ENCODE peak calls at places on chromosomes 16 and 17, in four cellular contexts. One of them, this sample, is unnamed.
A peak's percentile ranks its signal among the peaks of the same experiment; 100 is the strongest.

GRCh38 chr16:1909661-1910231 is 8.5 kb downstream of the HS3ST6 start:
- DNase-seq in HepG2: no peak
- DNase-seq in K562: peak; percentile 58
- DNase-seq in HCT116: no peak
- DNase-seq in this sample: no peak

GRCh38 chr16:50839920-50840729 is 98.2 kb downstream of the CYLD start:
- DNase-seq in HepG2: no peak
- DNase-seq in K562: no peak
- DNase-seq in HCT116: no peak
- DNase-seq in this sample: no peak

GRCh38 chr17:59431606-59432005 is 100.2 kb downstream of the YPEL2 start:
- DNase-seq in HepG2: no peak
- DNase-seq in HCT116: no peak
- DNase-seq in K562: no peak
- DNase-seq in this sample: no peak

GRCh38 chr17:82888583-82889495 is 49.0 kb upstream of the ZNF750 start:
- DNase-seq in HepG2: peak; percentile 20
- DNase-seq in HCT116: no peak
- DNase-seq in K562: no peak
- DNase-seq in this sample: no peak

GRCh38 chr17:50157891-50158290 is 7.4 kb upstream of the PPP1R9B start:
- DNase-seq in HepG2: no peak
- DNase-seq in HCT116: no peak
- DNase-seq in K562: no peak
- DNase-seq in this sample: no peak

GRCh38 chr17:66468241-66469087 is 166.1 kb downstream of the PRKCA start:
- DNase-seq in HepG2: peak; percentile 27
- DNase-seq in K562: peak; percentile 69
- DNase-seq in HCT116: no peak
- DNase-seq in this sample: no peak

GRCh38 chr16:46911038-46911437 is 26.9 kb downstream of the GPT2 start:
- DNase-seq in HepG2: no peak
- DNase-seq in HCT116: no peak
- DNase-seq in K562: no peak
- DNase-seq in this sample: no peak

GRCh38 chr16:30987581-30988190 is 2.7 kb downstream of the HSD3B7 start:
- DNase-seq in HCT116: no peak
- DNase-seq in K562: no peak
- DNase-seq in HepG2: no peak
- DNase-seq in this sample: no peak

GRCh38 chr17:64984181-64984580 is 64.9 kb upstream of the LRRC37A3 start:
- DNase-seq in HepG2: no peak
- DNase-seq in K562: no peak
- DNase-seq in HCT116: no peak
- DNase-seq in this sample: no peak

GRCh38 chr17:2190014-2190413 is 113.6 kb downstream of the SMG6 start:
- DNase-seq in HCT116: no peak
- DNase-seq in HepG2: no peak
- DNase-seq in K562: no peak
- DNase-seq in this sample: no peak

GRCh38 chr16:83561876-83562275 is 245.9 kb upstream of the HSBP1 start:
- DNase-seq in K562: peak; percentile 25
- DNase-seq in HepG2: peak; percentile 13
- DNase-seq in HCT116: no peak
- DNase-seq in this sample: no peak

GRCh38 chr17:49224198-49224996 is 6.2 kb downstream of the PHOSPHO1 start:
- DNase-seq in HepG2: no peak
- DNase-seq in K562: no peak
- DNase-seq in HCT116: no peak
- DNase-seq in this sample: no peak

GRCh38 chr17:67431210-67432015 is 54.3 kb downstream of the PITPNC1 start:
- DNase-seq in HCT116: peak; percentile 76
- DNase-seq in K562: peak; percentile 12
- DNase-seq in HepG2: no peak
- DNase-seq in this sample: no peak

GRCh38 chr16:83070416-83071199 is 443.8 kb downstream of the CDH13 start:
- DNase-seq in HepG2: no peak
- DNase-seq in K562: no peak
- DNase-seq in HCT116: no peak
- DNase-seq in this sample: no peak

GRCh38 chr16:88375236-88376052 is 7.3 kb upstream of the ZNF469 start:
- DNase-seq in HepG2: no peak
- DNase-seq in K562: no peak
- DNase-seq in HCT116: no peak
- DNase-seq in this sample: no peak

GRCh38 chr16:3358884-3359283 is 3.2 kb downstream of the OR2C1 start:
- DNase-seq in HepG2: no peak
- DNase-seq in K562: no peak
- DNase-seq in HCT116: no peak
- DNase-seq in this sample: no peak

GRCh38 chr16:5863207-5863606 is 765.6 kb upstream of the EEF2KMT start:
- DNase-seq in HCT116: no peak
- DNase-seq in HepG2: no peak
- DNase-seq in K562: no peak
- DNase-seq in this sample: no peak

GRCh38 chr17:78168906-78169793 is 769 bp downstream of the SYNGR2 start:
- DNase-seq in K562: no peak
- DNase-seq in HepG2: no peak
- DNase-seq in HCT116: peak; percentile 64
- DNase-seq in this sample: no peak

GRCh38 chr16:24138024-24138423 is 118.1 kb upstream of the CACNG3 start:
- DNase-seq in K562: no peak
- DNase-seq in HCT116: no peak
- DNase-seq in HepG2: no peak
- DNase-seq in this sample: no peak

GRCh38 chr16:59113009-59113408 is 378.9 kb upstream of the GOT2 start:
- DNase-seq in HepG2: no peak
- DNase-seq in K562: no peak
- DNase-seq in HCT116: no peak
- DNase-seq in this sample: no peak

GRCh38 chr17:79043931-79044320 is 20.0 kb downstream of the C1QTNF1 start:
- DNase-seq in HepG2: no peak
- DNase-seq in K562: no peak
- DNase-seq in HCT116: no peak
- DNase-seq in this sample: no peak

GRCh38 chr17:27591986-27592385 is 39.0 kb upstream of the LGALS9 start:
- DNase-seq in HepG2: no peak
- DNase-seq in HCT116: no peak
- DNase-seq in K562: no peak
- DNase-seq in this sample: no peak

GRCh38 chr17:46894024-46894423 is 28.9 kb upstream of the GOSR2 start:
- DNase-seq in K562: no peak
- DNase-seq in HepG2: peak; percentile 44
- DNase-seq in HCT116: no peak
- DNase-seq in this sample: no peak

GRCh38 chr17:77704048-77704815 is 254.3 kb upstream of the TNRC6C start:
- DNase-seq in HCT116: no peak
- DNase-seq in HepG2: no peak
- DNase-seq in K562: no peak
- DNase-seq in this sample: no peak

GRCh38 chr17:82444941-82445521 is 5.5 kb downstream of the CYBC1 start:
- DNase-seq in K562: no peak
- DNase-seq in HepG2: no peak
- DNase-seq in HCT116: no peak
- DNase-seq in this sample: no peak

GRCh38 chr17:11309850-11310249 is 68.8 kb downstream of the SHISA6 start:
- DNase-seq in HCT116: no peak
- DNase-seq in HepG2: no peak
- DNase-seq in K562: no peak
- DNase-seq in this sample: no peak

GRCh38 chr17:31391496-31391949 is at the start of gene RAB11FIP4:
- DNase-seq in K562: peak; percentile 66
- DNase-seq in HepG2: no peak
- DNase-seq in HCT116: no peak
- DNase-seq in this sample: no peak
- H3K27ac ChIP-seq in K562: no peak within 1 kb of the TSS
- H3K27ac ChIP-seq in HepG2: no peak within 1 kb of the TSS
- H3K27ac ChIP-seq in HCT116: no peak within 1 kb of the TSS
- H3K27ac ChIP-seq in this sample: no peak within 1 kb of the TSS

GRCh38 chr16:64866026-64866425 is 255.8 kb downstream of the CDH11 start:
- DNase-seq in HepG2: no peak
- DNase-seq in K562: no peak
- DNase-seq in HCT116: no peak
- DNase-seq in this sample: no peak

GRCh38 chr16:64864232-64864803 is 257.5 kb downstream of the CDH11 start:
- DNase-seq in HCT116: no peak
- DNase-seq in HepG2: no peak
- DNase-seq in K562: no peak
- DNase-seq in this sample: peak; percentile 27

GRCh38 chr16:64870859-64871258 is 251.0 kb downstream of the CDH11 start:
- DNase-seq in HCT116: no peak
- DNase-seq in K562: no peak
- DNase-seq in HepG2: no peak
- DNase-seq in this sample: no peak

GRCh38 chr16:64865037-64865696 is 256.7 kb downstream of the CDH11 start:
- DNase-seq in K562: no peak
- DNase-seq in HCT116: no peak
- DNase-seq in HepG2: no peak
- DNase-seq in this sample: no peak
- TF ChIP-seq TCF7L2 in K562: no peak
- TF ChIP-seq TCF7L2 in HCT116: no peak
- TF ChIP-seq TCF7L2 in HepG2: no peak
- TF ChIP-seq TCF7L2 in this sample: no peak

GRCh38 chr17:53633856-53634255 is 188.9 kb upstream of the KIF2B start:
- DNase-seq in HCT116: no peak
- DNase-seq in HepG2: no peak
- DNase-seq in K562: no peak
- DNase-seq in this sample: no peak
- H3K27ac ChIP-seq in HCT116: no peak overlapping the region
- H3K27ac ChIP-seq in HepG2: no peak overlapping the region
- H3K27ac ChIP-seq in K562: no peak overlapping the region
- H3K27ac ChIP-seq in this sample: no peak overlapping the region

GRCh38 chr17:37737971-37738370 is 6.9 kb downstream of the HNF1B start:
- DNase-seq in HCT116: no peak
- DNase-seq in K562: no peak
- DNase-seq in HepG2: no peak
- DNase-seq in this sample: no peak
- TF ChIP-seq TCF7L2 in HCT116: no peak
- TF ChIP-seq TCF7L2 in K562: no peak
- TF ChIP-seq TCF7L2 in HepG2: no peak
- TF ChIP-seq TCF7L2 in this sample: no peak

DNA sequence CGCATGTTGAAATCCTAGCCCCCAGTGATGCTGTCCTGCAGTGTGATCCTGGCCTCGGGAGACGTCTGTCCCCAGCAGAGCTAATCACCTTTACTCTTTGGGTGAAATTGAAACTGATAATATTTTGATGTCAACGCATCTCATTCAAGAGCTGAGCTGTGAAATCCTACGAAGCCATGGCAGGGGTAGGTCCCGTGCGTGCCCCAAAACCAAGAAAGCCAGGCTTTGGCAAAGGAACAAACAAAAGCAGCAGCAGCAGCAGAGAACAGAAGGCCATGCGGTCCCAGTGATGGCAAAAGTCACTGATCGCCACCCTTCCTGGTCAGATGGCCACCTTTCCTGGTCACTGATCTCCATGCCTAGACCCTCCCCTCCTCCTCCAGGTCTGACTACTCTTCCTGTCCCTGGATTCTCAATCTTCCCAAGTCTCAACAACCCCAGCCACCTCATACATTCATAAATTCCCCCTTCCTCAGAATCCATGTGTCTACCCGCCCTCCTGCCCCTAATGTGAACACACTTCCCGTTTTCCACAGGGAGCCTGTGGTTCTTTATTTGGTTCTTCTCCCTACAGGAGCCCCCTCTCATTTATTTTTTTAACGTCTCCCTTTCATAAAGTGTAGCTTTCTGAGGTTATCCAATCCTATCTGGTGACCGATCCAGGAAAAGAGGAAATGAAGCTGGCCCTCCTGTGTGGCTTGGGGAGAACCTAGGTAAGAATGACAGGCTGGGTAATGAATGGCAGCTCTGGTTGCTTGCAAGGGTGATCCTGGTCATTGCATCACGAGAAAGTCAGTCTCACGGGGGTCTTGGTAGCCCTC is 50.3 kb downstream of the CPPED1 start:
- DNase-seq in K562: no peak
- DNase-seq in HCT116: no peak
- DNase-seq in HepG2: no peak
- DNase-seq in this sample: no peak
- H3K27ac ChIP-seq in K562: no peak overlapping the region
- H3K27ac ChIP-seq in HCT116: no peak overlapping the region
- H3K27ac ChIP-seq in HepG2: peak overlapping the region; percentile 77
- H3K27ac ChIP-seq in this sample: no peak overlapping the region

GRCh38 chr17:75737133-75737962 is 16.1 kb downstream of the ITGB4 start:
- DNase-seq in HepG2: no peak
- DNase-seq in HCT116: no peak
- DNase-seq in K562: no peak
- DNase-seq in this sample: no peak
- TF ChIP-seq TCF7L2 in HepG2: no peak
- TF ChIP-seq TCF7L2 in HCT116: no peak
- TF ChIP-seq TCF7L2 in K562: no peak
- TF ChIP-seq TCF7L2 in this sample: no peak

GRCh38 chr16:14179116-14179515 is 108.0 kb downstream of the MRTFB start:
- DNase-seq in HepG2: no peak
- DNase-seq in K562: no peak
- DNase-seq in HCT116: no peak
- DNase-seq in this sample: no peak

GRCh38 chr16:14177704-14178103 is 106.6 kb downstream of the MRTFB start:
- DNase-seq in K562: no peak
- DNase-seq in HepG2: no peak
- DNase-seq in HCT116: no peak
- DNase-seq in this sample: no peak

GRCh38 chr16:14180431-14181059 is 109.4 kb downstream of the MRTFB start:
- DNase-seq in HCT116: no peak
- DNase-seq in K562: no peak
- DNase-seq in HepG2: no peak
- DNase-seq in this sample: no peak

GRCh38 chr16:14182999-14183398 is 111.9 kb downstream of the MRTFB start:
- DNase-seq in K562: no peak
- DNase-seq in HepG2: no peak
- DNase-seq in HCT116: no peak
- DNase-seq in this sample: no peak

GRCh38 chr16:14181371-14182050 is 110.4 kb downstream of the MRTFB start:
- DNase-seq in HepG2: no peak
- DNase-seq in HCT116: no peak
- DNase-seq in K562: no peak
- DNase-seq in this sample: no peak
- H3K27ac ChIP-seq in HepG2: no peak overlapping the region
- H3K27ac ChIP-seq in HCT116: no peak overlapping the region
- H3K27ac ChIP-seq in K562: no peak overlapping the region
- H3K27ac ChIP-seq in this sample: no peak overlapping the region

GRCh38 chr16:15576960-15577958 is 65.7 kb downstream of the MARF1 start:
- DNase-seq in K562: peak; percentile 59
- DNase-seq in HCT116: no peak
- DNase-seq in HepG2: peak; percentile 31
- DNase-seq in this sample: no peak
- TF ChIP-seq TCF7L2 in K562: no peak
- TF ChIP-seq TCF7L2 in HCT116: no peak
- TF ChIP-seq TCF7L2 in HepG2: no peak
- TF ChIP-seq TCF7L2 in this sample: no peak